ENCODE peak calls at places on chromosome 18, in six cellular contexts. E is left ventricle myocardium inferior, S is SHP77, F is T1000, O is endothelial cell of umbilical vein, D is H9. V is an unnamed sample.

GRCh38 chr18:28855524-28855923 is 678.6 kb upstream of the CDH2 start:
- DNase-seq in O (no peak), S (no peak), E (no peak), D (no peak), F (no peak), V (no peak)

GRCh38 chr18:69995774-69996173 is 48.1 kb upstream of the CD226 start:
- DNase-seq in S (no peak), F (no peak), E (no peak), O (no peak), D (no peak), V (no peak)

GRCh38 chr18:74521068-74521725 is 13.1 kb upstream of the CNDP1 start:
- DNase-seq in F (no peak), E (no peak), O (no peak), D (peak), S (no peak), V (no peak)

GRCh38 chr18:39485696-39486095 is 1920.1 kb upstream of the CELF4 start:
- DNase-seq in F (no peak), E (no peak), S (no peak), D (no peak), O (no peak), V (no peak)

GRCh38 chr18:31942301-31942998 is 478 bp downstream of the TRAPPC8 start:
- DNase-seq in S (peak), F (no peak), D (peak), E (no peak), O (peak), V (peak)

GRCh38 chr18:55735199-55735855 is 147.3 kb upstream of the TCF4 start:
- DNase-seq in D (no peak), E (no peak), F (no peak), S (no peak), O (peak), V (no peak)

GRCh38 chr18:13217466-13217961 is 1.0 kb upstream of the LDLRAD4 start:
- DNase-seq in D (peak), S (peak), F (no peak), E (peak), O (peak), V (peak)

GRCh38 chr18:9421788-9422329 is 53.5 kb upstream of the RALBP1 start:
- DNase-seq in S (no peak), D (no peak), F (no peak), E (no peak), O (no peak), V (no peak)

GRCh38 chr18:59923539-59924196 is 23.9 kb downstream of the PMAIP1 start:
- DNase-seq in E (no peak), F (no peak), D (no peak), O (no peak), S (no peak), V (no peak)

GRCh38 chr18:35005963-35006577 is 35.1 kb upstream of the MAPRE2 start:
- DNase-seq in D (no peak), F (no peak), E (no peak), O (peak), S (peak), V (no peak)

GRCh38 chr18:8809514-8809913 is 104.2 kb downstream of the MTCL1 start:
- DNase-seq in F (no peak), O (no peak), E (no peak), S (no peak), D (no peak), V (no peak)

GRCh38 chr18:13615432-13615861 is 110.9 kb downstream of the FAM210A start:
- DNase-seq in O (no peak), E (no peak), F (no peak), D (no peak), S (no peak), V (no peak)

V was measured in lower lobe of right lung.